ENCODE peak calls at places on chromosomes 2 and 18, in seven cellular contexts. C, X, B, V, K, M and T are unnamed samples.

GRCh38 chr2:85428343-85428881 is 9.9 kb downstream of the SH2D6 start:
- DNase-seq in C (no peak), V (no peak), B (no peak), M (no peak), X (no peak), K (no peak), T (no peak)

GRCh38 chr2:15784886-15785801 is 155.2 kb upstream of the MYCN start:
- DNase-seq in K (no peak), X (no peak), C (no peak), M (no peak), B (no peak), V (no peak), T (no peak)

GRCh38 chr2:6800553-6800952 is 65.2 kb downstream of the CMPK2 start:
- DNase-seq in B (no peak), V (no peak), M (no peak), X (peak), C (no peak), K (no peak), T (no peak)

GRCh38 chr2:182291296-182291695 is 135.5 kb downstream of the PDE1A start:
- DNase-seq in K (no peak), M (no peak), V (no peak), B (no peak), C (no peak), X (peak), T (no peak)

GRCh38 chr2:10864888-10865551 is 46.7 kb upstream of the KCNF1 start:
- DNase-seq in V (no peak), B (no peak), X (no peak), K (no peak), M (no peak), C (no peak), T (no peak)

GRCh38 chr18:10290244-10291240 is 163.9 kb upstream of the APCDD1 start:
- DNase-seq in V (peak), M (no peak), K (no peak), B (no peak), X (no peak), C (no peak), T (no peak)

GRCh38 chr18:45602926-45603325 is 12.3 kb upstream of the SLC14A2 start:
- DNase-seq in K (no peak), B (no peak), V (no peak), M (no peak), X (no peak), C (peak), T (no peak)

GRCh38 chr2:170924969-170925368 is 4.1 kb upstream of the GORASP2 start:
- DNase-seq in K (no peak), C (no peak), V (no peak), X (no peak), M (no peak), B (no peak), T (no peak)

GRCh38 chr2:239291505-239292350 is 109.1 kb downstream of the HDAC4 start:
- DNase-seq in K (peak), B (peak), M (peak), V (no peak), X (no peak), C (no peak), T (peak)

GRCh38 chr2:46876741-46877384 is 38.7 kb downstream of the MCFD2 start:
- DNase-seq in K (peak), B (no peak), M (peak), X (peak), V (peak), C (peak), T (no peak)